ENCODE peak calls at places on chromosomes 16 and 17, in five cellular contexts. Z, G, R, M and O are unnamed samples.
A peak's percentile ranks its signal among the peaks of the same experiment; 100 is the strongest.

GRCh38 chr17:79201536-79202227 is 127.1 kb downstream of the ENGASE start:
- DNase-seq in Z (no peak), R (peak; percentile 65), M (no peak), G (no peak), O (no peak)

GRCh38 chr17:14827394-14827793 is 437.7 kb downstream of the PMP22 start:
- DNase-seq in R (no peak), Z (no peak), M (no peak), G (no peak), O (no peak)

GRCh38 chr17:45639297-45639849 is 144.7 kb upstream of the CRHR1 start:
- DNase-seq in Z (no peak), R (peak; percentile 83), G (no peak), M (no peak), O (no peak)

GRCh38 chr16:85420501-85421337 is 192.4 kb upstream of the GSE1 start:
- DNase-seq in R (peak; percentile 65), M (peak; percentile 75), G (peak; percentile 75), Z (no peak), O (peak; percentile 76)

GRCh38 chr16:52114414-52114813 is 432.5 kb downstream of the TOX3 start:
- DNase-seq in M (no peak), R (no peak), Z (no peak), G (no peak), O (no peak)

GRCh38 chr17:57810740-57811632 is 38.9 kb downstream of the MRPS23 start:
- DNase-seq in G (no peak), M (peak; percentile 11), Z (no peak), R (peak; percentile 52), O (no peak)

GRCh38 chr17:22409160-22409751 is 716.9 kb downstream of the KCNJ18 start:
- DNase-seq in Z (no peak), M (no peak), G (no peak), R (no peak), O (no peak)

GRCh38 chr16:55853114-55853513 is 20.2 kb upstream of the CES1 start:
- DNase-seq in M (no peak), G (no peak), R (peak; percentile 72), Z (no peak), O (no peak)

GRCh38 chr17:66464921-66465320 is 162.5 kb downstream of the PRKCA start:
- DNase-seq in Z (no peak), G (no peak), M (no peak), R (no peak), O (no peak)

GRCh38 chr17:42182927-42183734 is 2.1 kb downstream of the HCRT start:
- DNase-seq in Z (no peak), M (no peak), G (no peak), R (peak; percentile 66), O (no peak)

GRCh38 chr17:71828182-71828596 is 292.6 kb upstream of the SOX9 start:
- DNase-seq in M (no peak), R (peak; percentile 78), G (no peak), Z (no peak), O (no peak)

GRCh38 chr16:24775455-24775854 is 46.0 kb downstream of the TNRC6A start:
- DNase-seq in M (peak; percentile 64), R (peak; percentile 48), G (no peak), Z (peak; percentile 25), O (no peak)

GRCh38 chr17:82804442-82805191 is 35.2 kb downstream of the ZNF750 start:
- DNase-seq in G (no peak), R (no peak), M (peak; percentile 34), Z (peak; percentile 82), O (no peak)

GRCh38 chr16:19139436-19140091 is 25.8 kb downstream of the ITPRIPL2 start:
- DNase-seq in M (no peak), G (no peak), R (no peak), Z (no peak), O (no peak)

GRCh38 chr17:69246726-69247375 is 18.2 kb upstream of the ABCA10 start:
- DNase-seq in R (peak; percentile 69), G (no peak), M (no peak), Z (no peak), O (no peak)

GRCh38 chr16:4491898-4492297 is 15.7 kb downstream of the HMOX2 start:
- DNase-seq in Z (no peak), G (no peak), M (no peak), R (no peak), O (no peak)
- H3K4me1 ChIP-seq in Z (peaks cover 21% of the 10 kb centered on the region), G (peaks cover 28% of the 10 kb centered on the region), M (no peaks in the 10 kb centered on the region), R (peaks cover 45% of the 10 kb centered on the region), O (no peaks in the 10 kb centered on the region)

GRCh38 chr17:76146053-76146875 is 5.2 kb upstream of the FOXJ1 start:
- DNase-seq in M (no peak), G (no peak), R (no peak), Z (peak; percentile 5), O (peak; percentile 43)
- H3K4me1 ChIP-seq in M (peaks cover 6% of the 10 kb centered on the region), G (peaks cover 27% of the 10 kb centered on the region), R (no peaks in the 10 kb centered on the region), Z (peaks cover 12% of the 10 kb centered on the region), O (peaks cover 7% of the 10 kb centered on the region)

GRCh38 chr17:1169913-1170312 is 9.9 kb downstream of the ABR start:
- DNase-seq in Z (no peak), R (no peak), M (no peak), G (no peak), O (no peak)
- H3K4me1 ChIP-seq in Z (peaks cover 23% of the 10 kb centered on the region), R (no peaks in the 10 kb centered on the region), M (peaks cover 4% of the 10 kb centered on the region), G (no peaks in the 10 kb centered on the region), O (no peaks in the 10 kb centered on the region)

GRCh38 chr16:89691986-89692569 is 5.6 kb downstream of the CDK10 start:
- DNase-seq in M (no peak), G (no peak), Z (no peak), R (no peak), O (no peak)

GRCh38 chr16:89693931-89694783 is 7.3 kb downstream of the SPATA2L start:
- DNase-seq in M (no peak), G (no peak), Z (no peak), R (no peak), O (no peak)

GRCh38 chr16:89691231-89691985 is 4.9 kb downstream of the CDK10 start:
- DNase-seq in M (no peak), Z (no peak), G (no peak), R (no peak), O (no peak)

GRCh38 chr16:89695086-89695874 is 6.2 kb downstream of the SPATA2L start:
- DNase-seq in R (no peak), G (no peak), Z (no peak), M (no peak), O (no peak)

DNA sequence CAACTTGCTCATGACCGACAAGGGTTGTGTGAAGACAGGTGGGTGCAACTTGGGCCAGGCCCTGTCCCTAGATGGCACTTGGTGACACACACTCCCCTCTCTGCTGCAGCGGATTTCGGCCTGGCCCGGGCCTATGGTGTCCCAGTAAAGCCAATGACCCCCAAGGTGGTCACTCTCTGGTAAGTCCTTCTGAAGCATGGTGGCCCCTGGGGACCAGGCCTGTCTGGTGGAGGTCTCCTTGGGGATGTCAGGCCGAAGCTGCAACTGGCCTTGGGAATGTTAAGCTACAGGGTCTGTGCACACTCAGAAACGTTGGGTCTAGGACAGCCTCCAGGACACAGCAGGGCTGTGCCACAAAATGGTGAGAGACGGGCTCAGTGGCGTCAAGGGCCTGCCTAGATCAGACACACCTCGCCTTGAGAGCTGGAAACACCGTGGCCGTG is 6.8 kb downstream of the CDK10 start:
- DNase-seq in G (no peak), Z (no peak), M (no peak), R (no peak), O (no peak)
- H3K4me1 ChIP-seq in G (peaks cover 2% of the 10 kb centered on the region), Z (no peaks in the 10 kb centered on the region), M (peaks cover 3% of the 10 kb centered on the region), R (no peaks in the 10 kb centered on the region), O (peaks cover 28% of the 10 kb centered on the region)

GRCh38 chr17:38353668-38354067 is 2.0 kb downstream of the SOCS7 start:
- DNase-seq in Z (no peak), R (no peak), G (no peak), M (no peak), O (no peak)

GRCh38 chr17:38355256-38355655 is 3.6 kb downstream of the SOCS7 start:
- DNase-seq in Z (no peak), M (no peak), R (no peak), G (no peak), O (no peak)

GRCh38 chr17:38358586-38359513 is 7.2 kb downstream of the SOCS7 start:
- DNase-seq in G (no peak), M (no peak), R (peak; percentile 32), Z (no peak), O (no peak)

GRCh38 chr17:38354466-38354865 is 2.8 kb downstream of the SOCS7 start:
- DNase-seq in G (no peak), R (no peak), M (no peak), Z (no peak), O (no peak)

GRCh38 chr17:38357488-38358123 is 6.0 kb downstream of the SOCS7 start:
- DNase-seq in R (peak; percentile 24), Z (no peak), G (no peak), M (no peak), O (no peak)
- H3K4me1 ChIP-seq in R (peaks cover 29% of the 10 kb centered on the region), Z (peaks cover 71% of the 10 kb centered on the region), G (peaks cover 39% of the 10 kb centered on the region), M (peaks cover 29% of the 10 kb centered on the region), O (no peaks in the 10 kb centered on the region)

GRCh38 chr17:17696075-17696474 is 14.8 kb downstream of the RAI1 start:
- DNase-seq in R (no peak), Z (no peak), G (no peak), M (no peak), O (no peak)
- H3K4me1 ChIP-seq in R (peaks cover 37% of the 10 kb centered on the region), Z (peaks cover 95% of the 10 kb centered on the region), G (peaks cover 71% of the 10 kb centered on the region), M (peaks cover 79% of the 10 kb centered on the region), O (peaks cover 13% of the 10 kb centered on the region)